ENCODE peak calls at places on chromosomes 13 and 19, in seven cellular contexts. N is GM06990, H is activated B cell treated with CpG ODN at 0.5 μM for 24 hours, I is bronchial epithelial cell, C is AG10803, P is GM23338, G is heart left ventricle. T is an unnamed sample.

GRCh38 chr19:58356236-58356970 is 3.1 kb upstream of the A1BG start:
- DNase-seq in P (peak; percentile 82), I (no peak), N (peak; percentile 58), H (no peak), G (no peak), C (peak; percentile 48), T (peak; percentile 63)

GRCh38 chr13:53783466-53783865 is 754.9 kb downstream of the OLFM4 start:
- DNase-seq in N (no peak), H (no peak), C (no peak), P (no peak), G (no peak), I (no peak), T (no peak)

GRCh38 chr13:111943229-111943795 is 123.6 kb upstream of the SOX1 start:
- DNase-seq in G (no peak), I (no peak), P (no peak), N (no peak), C (no peak), H (no peak), T (no peak)

GRCh38 chr19:48329167-48329891 is 4.0 kb downstream of the EMP3 start:
- DNase-seq in C (peak; percentile 38), N (peak; percentile 43), G (no peak), I (peak; percentile 68), H (no peak), P (peak; percentile 85), T (no peak)

GRCh38 chr19:47447470-47448359 is 24.0 kb downstream of the SLC8A2 start:
- DNase-seq in N (no peak), I (peak; percentile 50), H (no peak), C (no peak), G (no peak), P (peak; percentile 99), T (no peak)

GRCh38 chr13:31274345-31274870 is 74.6 kb downstream of the B3GLCT start:
- DNase-seq in P (no peak), N (no peak), H (no peak), C (peak; percentile 66), G (no peak), I (no peak), T (no peak)

GRCh38 chr19:2984196-2984490 is 6.8 kb downstream of the TLE6 start:
- DNase-seq in P (no peak), N (no peak), H (no peak), I (no peak), C (peak; percentile 83), G (no peak), T (peak; percentile 41)

GRCh38 chr13:49627831-49628652 is at the start of gene ARL11:
- DNase-seq in H (peak; percentile 78), I (peak; percentile 32), N (peak; percentile 88), C (no peak), P (peak; percentile 90), G (peak; percentile 47), T (peak; percentile 83)

GRCh38 chr13:114019367-114019766 is 45.5 kb upstream of the C13orf46 start:
- DNase-seq in G (no peak), H (no peak), I (no peak), C (no peak), N (no peak), P (peak; percentile 47), T (no peak)

GRCh38 chr13:98944336-98944735 is 33.5 kb downstream of the DOCK9 start:
- DNase-seq in G (no peak), I (peak; percentile 11), N (no peak), C (peak; percentile 18), P (no peak), H (no peak), T (no peak)

DNA sequence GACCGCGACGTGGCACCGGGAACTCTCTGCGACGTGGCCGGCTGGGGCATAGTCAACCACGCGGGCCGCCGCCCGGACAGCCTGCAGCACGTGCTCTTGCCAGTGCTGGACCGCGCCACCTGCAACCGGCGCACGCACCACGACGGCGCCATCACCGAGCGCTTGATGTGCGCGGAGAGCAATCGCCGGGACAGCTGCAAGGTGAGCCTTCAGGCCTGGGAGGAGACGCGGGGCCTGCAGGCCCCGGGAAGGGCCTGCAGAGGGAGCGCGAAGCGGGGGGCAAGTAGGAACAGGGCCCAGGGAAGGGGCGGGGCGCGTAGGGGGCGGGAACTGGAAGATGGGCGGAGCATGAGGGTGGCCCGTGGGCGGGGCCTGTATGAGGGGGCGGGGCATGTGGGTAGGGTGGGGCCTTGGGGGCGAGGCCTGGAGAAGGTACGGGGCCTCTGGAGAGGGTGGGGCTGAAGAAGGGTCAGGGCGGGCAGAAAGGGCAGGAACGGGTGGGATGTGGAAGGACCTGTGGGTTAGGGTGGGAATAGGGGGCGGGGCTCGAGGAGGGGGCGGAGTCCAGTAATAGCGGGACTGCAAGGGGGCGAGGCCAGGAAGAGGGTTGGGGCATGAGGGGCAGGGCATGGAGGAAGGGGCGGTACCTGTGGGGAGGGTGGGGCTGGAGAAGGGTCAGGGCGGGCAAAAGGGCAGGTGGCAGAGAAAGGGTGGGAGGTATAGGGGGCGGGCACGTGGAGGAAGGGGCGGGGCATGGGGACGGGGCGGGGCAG is 2.5 kb downstream of the CFD start:
- DNase-seq in I (peak; percentile 48), H (peak; percentile 43), C (no peak), N (peak; percentile 75), P (peak; percentile 94), G (no peak), T (peak; percentile 92)
- TF ChIP-seq CTCF in I (peak; percentile 38), H (no peak), C (no peak), N (no peak), P (peak; percentile 53), G (no peak), T (no peak)

DNA sequence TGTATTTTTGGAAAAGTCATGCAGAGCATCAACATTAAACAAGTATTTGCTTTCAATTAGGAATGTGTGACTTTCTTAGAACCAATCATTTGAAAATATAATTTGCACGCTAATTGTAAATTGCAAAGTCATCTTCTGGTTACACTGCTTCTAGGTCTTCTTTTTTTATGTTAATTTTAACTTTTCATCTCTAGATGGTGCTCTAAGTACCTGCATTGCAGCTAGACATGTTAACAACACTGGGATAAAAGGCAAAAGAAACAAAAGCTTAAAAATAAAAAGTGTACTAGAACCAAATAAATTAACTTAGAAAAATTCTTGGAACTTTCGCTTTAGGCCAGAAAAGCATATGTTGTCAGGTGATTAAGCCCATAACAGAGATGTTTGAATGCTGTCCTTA is 2758.2 kb downstream of the PCDH9 start:
- DNase-seq in N (no peak), C (peak; percentile 57), P (peak; percentile 37), G (no peak), H (no peak), I (peak; percentile 42), T (no peak)
- TF ChIP-seq CTCF in N (no peak), C (peak; percentile 60), P (peak; percentile 12), G (no peak), H (no peak), I (peak; percentile 20), T (peak; percentile 26)

GRCh38 chr13:75366380-75367280 is 115.3 kb downstream of the TBC1D4 start:
- DNase-seq in I (no peak), N (no peak), H (no peak), G (no peak), C (no peak), P (no peak), T (no peak)
- TF ChIP-seq CTCF in I (no peak), N (no peak), H (no peak), G (no peak), C (no peak), P (no peak), T (peak; percentile 34)

DNA sequence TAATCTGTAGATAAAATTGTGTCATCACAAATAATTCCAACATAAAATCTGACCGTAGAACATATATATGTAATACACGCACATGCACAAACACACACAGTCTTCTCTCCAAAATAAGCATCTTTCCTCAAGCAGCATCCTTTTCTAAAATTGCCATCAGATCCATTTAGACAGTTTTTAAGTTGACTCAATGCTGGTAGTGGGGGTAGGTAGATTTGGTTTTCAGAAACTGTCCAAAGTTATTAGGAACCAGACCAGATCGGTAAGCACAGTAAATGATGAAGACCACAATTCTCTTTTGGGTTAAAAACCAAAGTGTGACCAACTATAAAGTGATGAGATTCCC is 64.6 kb downstream of the SERP2 start:
- DNase-seq in G (no peak), C (no peak), P (no peak), N (no peak), I (no peak), H (no peak), T (no peak)
- TF ChIP-seq CTCF in G (no peak), C (no peak), P (no peak), N (no peak), I (no peak), H (no peak), T (no peak)

DNA sequence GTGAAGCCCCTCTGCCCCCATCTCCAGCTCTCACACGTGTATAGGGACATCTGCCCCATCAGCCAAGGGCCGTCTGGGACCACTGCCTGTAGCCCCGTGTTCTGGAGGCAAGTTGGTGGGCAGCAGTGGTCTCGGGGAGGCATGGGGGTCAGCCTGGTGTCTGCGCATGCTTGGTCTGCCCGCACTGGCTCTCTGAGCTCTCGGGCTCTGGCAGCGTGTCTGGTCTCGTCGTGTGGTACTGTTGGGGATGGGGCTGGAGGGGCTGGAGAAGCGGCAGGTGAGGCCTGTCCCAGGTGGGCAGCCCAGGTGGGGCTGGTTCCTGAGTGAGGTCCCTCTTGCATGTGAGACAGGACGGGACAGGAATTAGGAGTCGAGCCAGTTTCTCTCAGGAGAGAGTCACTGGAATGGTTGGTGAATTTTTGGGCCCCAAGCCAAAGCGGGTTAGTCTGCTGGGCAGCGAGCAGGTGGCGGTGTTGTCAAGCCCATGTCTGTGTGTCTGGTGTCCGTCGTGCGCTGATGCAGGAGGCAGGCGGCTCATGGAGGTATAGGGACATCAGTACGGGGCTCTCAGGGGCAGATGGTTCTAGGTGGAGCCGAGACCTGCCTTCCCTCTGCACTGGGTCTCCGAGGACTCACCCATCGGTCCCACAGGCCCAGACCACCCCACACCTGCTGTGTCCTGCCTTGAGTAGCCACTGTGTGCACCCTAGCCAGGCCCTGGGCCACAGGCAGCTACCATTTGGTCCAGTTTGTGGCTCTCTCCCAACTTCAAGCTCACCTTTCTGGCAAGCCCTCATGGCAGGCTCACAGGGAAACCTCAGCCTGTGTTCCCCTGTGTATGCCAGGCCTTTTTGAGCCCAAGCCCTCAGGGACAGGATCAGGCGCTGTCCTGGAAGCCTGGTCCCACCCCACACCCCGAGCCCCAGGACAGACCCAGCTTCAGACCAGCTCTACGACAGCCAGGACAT is 18.2 kb downstream of the COMP start:
- DNase-seq in N (no peak), P (peak; percentile 4), I (peak; percentile 72), G (no peak), C (no peak), H (no peak), T (no peak)
- TF ChIP-seq CTCF in N (no peak), P (no peak), I (peak; percentile 71), G (no peak), C (no peak), H (no peak), T (no peak)

DNA sequence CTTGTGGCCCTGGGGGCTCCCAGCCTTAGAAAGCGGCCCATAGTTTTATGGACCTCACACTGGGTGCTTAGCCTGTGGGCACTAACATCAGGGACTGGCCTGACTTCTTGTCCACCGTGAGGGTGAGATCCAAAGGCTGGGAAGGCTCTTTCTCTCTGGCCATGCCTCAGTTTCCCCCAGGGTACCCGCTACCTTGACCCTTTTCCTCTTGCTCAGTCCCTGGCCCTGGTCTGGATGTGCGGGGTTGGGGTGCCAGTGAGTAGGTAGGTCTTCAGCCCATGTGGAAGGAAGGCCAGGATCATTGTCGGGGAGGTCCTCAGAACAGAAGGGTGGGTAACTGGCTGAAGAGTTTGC is 1.6 kb upstream of the TMEM161A start:
- DNase-seq in G (no peak), N (no peak), H (no peak), C (no peak), P (no peak), I (no peak), T (no peak)
- TF ChIP-seq CTCF in G (no peak), N (no peak), H (no peak), C (no peak), P (no peak), I (no peak), T (no peak)

GRCh38 chr19:43526884-43527859 is at the start of gene ETHE1:
- DNase-seq in G (peak; percentile 86), N (peak; percentile 86), P (peak; percentile 89), C (peak; percentile 51), I (peak; percentile 56), H (peak; percentile 76), T (peak; percentile 86)
- TF ChIP-seq CTCF in G (no peak), N (no peak), P (no peak), C (no peak), I (peak; percentile 8), H (no peak), T (no peak)